ENCODE peak calls at places on chromosomes 6 and 20, in eight cellular contexts. One of them, this sample, is unnamed.

GRCh38 chr20:46558511-46558959 is 8.1 kb upstream of the OCSTAMP start:
- DNase-seq in RWPE1: peak; percentile 84
- DNase-seq in SK-N-SH: no peak
- DNase-seq in colonic mucosa: peak; percentile 27
- DNase-seq in glutamatergic neuron: peak; percentile 36
- DNase-seq in cardiac fibroblast: peak; percentile 63
- DNase-seq in Calu3: peak; percentile 66
- DNase-seq in heart right ventricle: no peak
- DNase-seq in this sample: no peak

GRCh38 chr6:53418288-53418687 is 69.5 kb upstream of the ELOVL5 start:
- DNase-seq in SK-N-SH: no peak
- DNase-seq in cardiac fibroblast: no peak
- DNase-seq in RWPE1: no peak
- DNase-seq in heart right ventricle: no peak
- DNase-seq in colonic mucosa: no peak
- DNase-seq in Calu3: no peak
- DNase-seq in glutamatergic neuron: no peak
- DNase-seq in this sample: no peak

GRCh38 chr20:5147193-5147592 is 20.4 kb downstream of the CDS2 start:
- DNase-seq in Calu3: no peak
- DNase-seq in RWPE1: no peak
- DNase-seq in glutamatergic neuron: no peak
- DNase-seq in SK-N-SH: no peak
- DNase-seq in cardiac fibroblast: no peak
- DNase-seq in heart right ventricle: no peak
- DNase-seq in colonic mucosa: no peak
- DNase-seq in this sample: no peak

GRCh38 chr20:15195378-15195777 is 858.0 kb upstream of the FLRT3 start:
- DNase-seq in glutamatergic neuron: no peak
- DNase-seq in RWPE1: no peak
- DNase-seq in cardiac fibroblast: no peak
- DNase-seq in colonic mucosa: no peak
- DNase-seq in heart right ventricle: no peak
- DNase-seq in SK-N-SH: no peak
- DNase-seq in Calu3: no peak
- DNase-seq in this sample: no peak

GRCh38 chr6:53624491-53624890 is 41.1 kb downstream of the KLHL31 start:
- DNase-seq in SK-N-SH: no peak
- DNase-seq in cardiac fibroblast: no peak
- DNase-seq in colonic mucosa: no peak
- DNase-seq in glutamatergic neuron: no peak
- DNase-seq in RWPE1: no peak
- DNase-seq in heart right ventricle: no peak
- DNase-seq in Calu3: no peak
- DNase-seq in this sample: no peak

GRCh38 chr20:62642666-62643520 is 590 bp downstream of the SLCO4A1 start:
- DNase-seq in Calu3: peak; percentile 74
- DNase-seq in glutamatergic neuron: peak; percentile 44
- DNase-seq in heart right ventricle: peak; percentile 36
- DNase-seq in SK-N-SH: peak; percentile 64
- DNase-seq in cardiac fibroblast: no peak
- DNase-seq in colonic mucosa: peak; percentile 63
- DNase-seq in RWPE1: peak; percentile 61
- DNase-seq in this sample: peak; percentile 59

GRCh38 chr6:145428656-145429173 is 306.6 kb downstream of the EPM2A start:
- DNase-seq in colonic mucosa: no peak
- DNase-seq in SK-N-SH: no peak
- DNase-seq in heart right ventricle: no peak
- DNase-seq in RWPE1: no peak
- DNase-seq in Calu3: no peak
- DNase-seq in cardiac fibroblast: no peak
- DNase-seq in glutamatergic neuron: no peak
- DNase-seq in this sample: no peak

GRCh38 chr6:88869263-88870023 is 94.0 kb downstream of the RNGTT start:
- DNase-seq in cardiac fibroblast: peak; percentile 7
- DNase-seq in RWPE1: no peak
- DNase-seq in colonic mucosa: no peak
- DNase-seq in Calu3: no peak
- DNase-seq in glutamatergic neuron: no peak
- DNase-seq in heart right ventricle: no peak
- DNase-seq in SK-N-SH: no peak
- DNase-seq in this sample: no peak

GRCh38 chr6:136069119-136069518 is 181.0 kb downstream of the MTFR2 start:
- DNase-seq in Calu3: no peak
- DNase-seq in colonic mucosa: no peak
- DNase-seq in SK-N-SH: no peak
- DNase-seq in cardiac fibroblast: peak; percentile 82
- DNase-seq in heart right ventricle: no peak
- DNase-seq in RWPE1: peak; percentile 49
- DNase-seq in glutamatergic neuron: no peak
- DNase-seq in this sample: no peak

GRCh38 chr6:41824571-41825569 is 37.4 kb downstream of the TOMM6 start:
- DNase-seq in RWPE1: no peak
- DNase-seq in cardiac fibroblast: peak; percentile 22
- DNase-seq in colonic mucosa: no peak
- DNase-seq in heart right ventricle: no peak
- DNase-seq in Calu3: peak; percentile 23
- DNase-seq in SK-N-SH: no peak
- DNase-seq in glutamatergic neuron: no peak
- DNase-seq in this sample: no peak

GRCh38 chr6:121686611-121687023 is 251.2 kb downstream of the GJA1 start:
- DNase-seq in Calu3: no peak
- DNase-seq in colonic mucosa: peak; percentile 21
- DNase-seq in cardiac fibroblast: no peak
- DNase-seq in RWPE1: no peak
- DNase-seq in heart right ventricle: peak; percentile 17
- DNase-seq in glutamatergic neuron: no peak
- DNase-seq in SK-N-SH: no peak
- DNase-seq in this sample: no peak

GRCh38 chr6:22558288-22558882 is 11.0 kb upstream of the HDGFL1 start:
- DNase-seq in Calu3: no peak
- DNase-seq in heart right ventricle: no peak
- DNase-seq in colonic mucosa: no peak
- DNase-seq in SK-N-SH: peak; percentile 52
- DNase-seq in glutamatergic neuron: no peak
- DNase-seq in cardiac fibroblast: no peak
- DNase-seq in RWPE1: no peak
- DNase-seq in this sample: no peak

GRCh38 chr20:58963060-58963584 is 17.9 kb upstream of the NELFCD start:
- DNase-seq in heart right ventricle: no peak
- DNase-seq in Calu3: no peak
- DNase-seq in colonic mucosa: no peak
- DNase-seq in glutamatergic neuron: no peak
- DNase-seq in RWPE1: no peak
- DNase-seq in SK-N-SH: peak; percentile 53
- DNase-seq in cardiac fibroblast: no peak
- DNase-seq in this sample: no peak

GRCh38 chr20:32581839-32582658 is 3.1 kb downstream of the NOL4L start:
- DNase-seq in SK-N-SH: no peak
- DNase-seq in colonic mucosa: no peak
- DNase-seq in cardiac fibroblast: no peak
- DNase-seq in glutamatergic neuron: peak; percentile 71
- DNase-seq in Calu3: no peak
- DNase-seq in RWPE1: no peak
- DNase-seq in heart right ventricle: no peak
- DNase-seq in this sample: no peak

GRCh38 chr6:9745966-9746365 is 668.9 kb downstream of the TFAP2A start:
- DNase-seq in heart right ventricle: no peak
- DNase-seq in glutamatergic neuron: no peak
- DNase-seq in SK-N-SH: no peak
- DNase-seq in cardiac fibroblast: no peak
- DNase-seq in colonic mucosa: no peak
- DNase-seq in RWPE1: no peak
- DNase-seq in Calu3: no peak
- DNase-seq in this sample: no peak

GRCh38 chr6:112153926-112154621 is 66.7 kb downstream of the FAM229B start:
- DNase-seq in heart right ventricle: no peak
- DNase-seq in colonic mucosa: no peak
- DNase-seq in SK-N-SH: peak; percentile 31
- DNase-seq in cardiac fibroblast: no peak
- DNase-seq in glutamatergic neuron: no peak
- DNase-seq in Calu3: no peak
- DNase-seq in RWPE1: peak; percentile 44
- DNase-seq in this sample: no peak

GRCh38 chr6:3380344-3381232 is 76.3 kb downstream of the SLC22A23 start:
- DNase-seq in colonic mucosa: no peak
- DNase-seq in SK-N-SH: no peak
- DNase-seq in cardiac fibroblast: no peak
- DNase-seq in heart right ventricle: no peak
- DNase-seq in RWPE1: no peak
- DNase-seq in glutamatergic neuron: no peak
- DNase-seq in Calu3: peak; percentile 60
- DNase-seq in this sample: no peak

GRCh38 chr20:36209921-36210320 is 26.4 kb upstream of the AAR2 start:
- DNase-seq in heart right ventricle: no peak
- DNase-seq in colonic mucosa: no peak
- DNase-seq in SK-N-SH: no peak
- DNase-seq in glutamatergic neuron: no peak
- DNase-seq in RWPE1: no peak
- DNase-seq in cardiac fibroblast: no peak
- DNase-seq in Calu3: no peak
- DNase-seq in this sample: no peak

GRCh38 chr6:35955970-35956369 is 35.1 kb upstream of the SRPK1 start:
- DNase-seq in RWPE1: no peak
- DNase-seq in Calu3: peak; percentile 51
- DNase-seq in heart right ventricle: no peak
- DNase-seq in cardiac fibroblast: no peak
- DNase-seq in glutamatergic neuron: no peak
- DNase-seq in colonic mucosa: no peak
- DNase-seq in SK-N-SH: no peak
- DNase-seq in this sample: no peak
- TF ChIP-seq CTCF in RWPE1: no peak
- TF ChIP-seq CTCF in Calu3: peak; percentile 66
- TF ChIP-seq CTCF in heart right ventricle: no peak
- TF ChIP-seq CTCF in cardiac fibroblast: peak; percentile 29
- TF ChIP-seq CTCF in glutamatergic neuron: no peak
- TF ChIP-seq CTCF in colonic mucosa: peak; percentile 20
- TF ChIP-seq CTCF in SK-N-SH: peak; percentile 40
- TF ChIP-seq CTCF in this sample: peak; percentile 42

DNA sequence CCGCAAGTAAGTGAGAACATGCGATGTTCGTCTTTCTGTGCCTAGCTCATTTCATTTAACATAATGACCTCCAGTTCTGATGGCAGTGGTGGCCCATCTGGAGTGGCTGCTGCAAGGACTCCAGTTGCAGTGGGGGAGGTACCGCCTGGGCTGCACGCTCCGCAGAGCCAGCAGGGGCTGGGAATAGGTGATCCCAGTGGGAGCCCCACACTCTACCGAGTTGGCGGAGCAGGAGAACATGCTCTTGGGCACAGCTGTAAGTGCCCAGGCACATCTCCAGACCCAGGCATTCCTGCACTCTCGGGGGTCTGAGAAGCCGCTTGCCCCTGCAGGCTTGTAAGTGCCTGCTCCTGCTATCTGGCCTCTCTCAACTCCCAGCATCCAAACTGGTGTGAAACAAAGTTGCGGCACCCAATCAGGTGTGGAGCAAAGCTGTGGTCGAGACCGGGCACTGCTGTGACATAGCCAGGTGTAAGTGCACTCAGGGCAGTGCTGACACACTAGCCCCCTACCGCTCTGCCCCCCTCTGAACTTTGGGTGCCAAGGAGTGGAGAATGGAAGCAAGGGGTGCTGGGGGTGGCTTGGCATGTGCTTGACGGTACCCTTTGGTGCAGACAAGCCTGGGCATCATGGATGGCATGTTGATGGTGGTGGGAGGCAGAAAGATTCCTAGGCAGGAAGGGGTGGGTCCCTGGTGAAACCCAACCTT is 130.2 kb downstream of the HTR1B start:
- DNase-seq in glutamatergic neuron: no peak
- DNase-seq in Calu3: no peak
- DNase-seq in colonic mucosa: no peak
- DNase-seq in heart right ventricle: no peak
- DNase-seq in RWPE1: no peak
- DNase-seq in cardiac fibroblast: no peak
- DNase-seq in SK-N-SH: no peak
- DNase-seq in this sample: no peak
- TF ChIP-seq CTCF in glutamatergic neuron: no peak
- TF ChIP-seq CTCF in Calu3: no peak
- TF ChIP-seq CTCF in colonic mucosa: no peak
- TF ChIP-seq CTCF in heart right ventricle: no peak
- TF ChIP-seq CTCF in RWPE1: no peak
- TF ChIP-seq CTCF in cardiac fibroblast: no peak
- TF ChIP-seq CTCF in SK-N-SH: no peak
- TF ChIP-seq CTCF in this sample: no peak

GRCh38 chr6:90096818-90097217 is 199.8 kb downstream of the BACH2 start:
- DNase-seq in SK-N-SH: no peak
- DNase-seq in Calu3: no peak
- DNase-seq in heart right ventricle: no peak
- DNase-seq in cardiac fibroblast: no peak
- DNase-seq in RWPE1: no peak
- DNase-seq in colonic mucosa: no peak
- DNase-seq in glutamatergic neuron: no peak
- DNase-seq in this sample: no peak

GRCh38 chr6:90098637-90099036 is 198.0 kb downstream of the BACH2 start:
- DNase-seq in Calu3: no peak
- DNase-seq in colonic mucosa: no peak
- DNase-seq in glutamatergic neuron: no peak
- DNase-seq in heart right ventricle: no peak
- DNase-seq in SK-N-SH: no peak
- DNase-seq in RWPE1: no peak
- DNase-seq in cardiac fibroblast: peak; percentile 42
- DNase-seq in this sample: no peak

GRCh38 chr6:90100059-90100665 is 196.5 kb downstream of the BACH2 start:
- DNase-seq in SK-N-SH: no peak
- DNase-seq in cardiac fibroblast: no peak
- DNase-seq in Calu3: no peak
- DNase-seq in glutamatergic neuron: no peak
- DNase-seq in colonic mucosa: no peak
- DNase-seq in heart right ventricle: no peak
- DNase-seq in RWPE1: no peak
- DNase-seq in this sample: no peak

GRCh38 chr6:90097357-90097756 is 199.3 kb downstream of the BACH2 start:
- DNase-seq in glutamatergic neuron: no peak
- DNase-seq in SK-N-SH: no peak
- DNase-seq in heart right ventricle: no peak
- DNase-seq in colonic mucosa: no peak
- DNase-seq in RWPE1: no peak
- DNase-seq in Calu3: no peak
- DNase-seq in cardiac fibroblast: peak; percentile 10
- DNase-seq in this sample: no peak

GRCh38 chr6:90098025-90098474 is 198.6 kb downstream of the BACH2 start:
- DNase-seq in cardiac fibroblast: peak; percentile 95
- DNase-seq in SK-N-SH: no peak
- DNase-seq in RWPE1: peak; percentile 87
- DNase-seq in heart right ventricle: peak; percentile 17
- DNase-seq in Calu3: no peak
- DNase-seq in colonic mucosa: no peak
- DNase-seq in glutamatergic neuron: no peak
- DNase-seq in this sample: no peak
- TF ChIP-seq CTCF in cardiac fibroblast: peak; percentile 14
- TF ChIP-seq CTCF in SK-N-SH: peak; percentile 53
- TF ChIP-seq CTCF in RWPE1: peak; percentile 79
- TF ChIP-seq CTCF in heart right ventricle: peak; percentile 31
- TF ChIP-seq CTCF in Calu3: peak; percentile 16
- TF ChIP-seq CTCF in colonic mucosa: no peak
- TF ChIP-seq CTCF in glutamatergic neuron: no peak
- TF ChIP-seq CTCF in this sample: no peak

DNA sequence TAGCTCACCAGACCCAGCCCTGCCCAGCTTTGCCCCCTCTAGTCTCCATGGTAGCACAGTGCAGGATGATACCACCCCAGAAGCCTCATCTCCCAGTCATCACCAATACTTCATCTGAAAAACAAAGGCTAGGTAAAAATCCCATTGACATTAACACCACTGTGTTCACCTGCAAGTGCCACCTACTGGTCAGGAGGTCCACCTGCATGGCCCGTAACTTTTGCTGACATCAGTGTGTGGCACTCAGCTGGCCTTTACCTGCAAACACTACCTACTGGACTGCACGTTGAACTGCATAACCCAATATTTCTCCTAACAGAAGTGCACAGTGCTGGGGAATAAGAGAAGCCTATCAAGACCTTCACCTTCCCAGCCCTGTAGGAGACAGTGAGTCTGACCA is 234.7 kb upstream of the ADGRB3 start:
- DNase-seq in SK-N-SH: no peak
- DNase-seq in colonic mucosa: no peak
- DNase-seq in glutamatergic neuron: no peak
- DNase-seq in RWPE1: no peak
- DNase-seq in heart right ventricle: no peak
- DNase-seq in Calu3: no peak
- DNase-seq in cardiac fibroblast: no peak
- DNase-seq in this sample: no peak
- TF ChIP-seq CTCF in SK-N-SH: no peak
- TF ChIP-seq CTCF in colonic mucosa: no peak
- TF ChIP-seq CTCF in glutamatergic neuron: peak; percentile 21
- TF ChIP-seq CTCF in RWPE1: no peak
- TF ChIP-seq CTCF in heart right ventricle: no peak
- TF ChIP-seq CTCF in Calu3: no peak
- TF ChIP-seq CTCF in cardiac fibroblast: no peak
- TF ChIP-seq CTCF in this sample: no peak